ENCODE peak calls at places on chromosome 10, in eight cellular contexts. W is stomach, T is fibroblast of lung, J is PC-3, P is AG04449, M is AG09309, A is choroid plexus epithelial cell, V is HFF-Myc. N is an unnamed sample.

GRCh38 chr10:31962826-31963597 is 34.4 kb upstream of the ARHGAP12 start:
- DNase-seq in W (no peak), T (no peak), J (no peak), P (no peak), M (no peak), A (no peak), V (no peak), N (no peak)

GRCh38 chr10:100004805-100005510 is 4.8 kb downstream of the DNMBP start:
- DNase-seq in W (no peak), T (no peak), J (no peak), P (no peak), M (no peak), A (peak), V (no peak), N (no peak)

GRCh38 chr10:43973801-43974200 is 325.1 kb upstream of the ZNF32 start:
- DNase-seq in W (no peak), T (no peak), J (no peak), P (no peak), M (no peak), A (no peak), V (no peak), N (no peak)

GRCh38 chr10:17227367-17228080 is 517 bp upstream of the VIM start:
- DNase-seq in W (no peak), T (no peak), J (no peak), P (no peak), M (no peak), A (peak), V (no peak), N (no peak)

GRCh38 chr10:31126593-31126992 is 94.9 kb upstream of the ZNF438 start:
- DNase-seq in W (no peak), T (peak), J (no peak), P (no peak), M (no peak), A (no peak), V (no peak), N (no peak)

GRCh38 chr10:129483427-129484010 is 16.5 kb downstream of the MGMT start:
- DNase-seq in W (no peak), T (no peak), J (no peak), P (no peak), M (no peak), A (peak), V (no peak), N (no peak)

GRCh38 chr10:3339531-3339950 is 167.0 kb upstream of the PITRM1 start:
- DNase-seq in W (no peak), T (peak), J (peak), P (no peak), M (peak), A (peak), V (peak), N (peak)

GRCh38 chr10:114026189-114027040 is 17.3 kb upstream of the ADRB1 start:
- DNase-seq in W (no peak), T (peak), J (peak), P (no peak), M (no peak), A (peak), V (no peak), N (peak)

GRCh38 chr10:13971586-13972475 is 358.9 kb downstream of the FRMD4A start:
- DNase-seq in W (no peak), T (peak), J (no peak), P (peak), M (no peak), A (peak), V (no peak), N (peak)

GRCh38 chr10:61628875-61629513 is 33.7 kb upstream of the CABCOCO1 start:
- DNase-seq in W (no peak), T (peak), J (peak), P (peak), M (peak), A (peak), V (peak), N (peak)

GRCh38 chr10:84194424-84195043 is at the start of gene CDHR1:
- DNase-seq in W (no peak), T (peak), J (no peak), P (no peak), M (no peak), A (no peak), V (no peak), N (no peak)

GRCh38 chr10:43898592-43898991 is 249.9 kb upstream of the ZNF32 start:
- DNase-seq in W (no peak), T (no peak), J (no peak), P (no peak), M (no peak), A (no peak), V (no peak), N (no peak)

GRCh38 chr10:50937230-50937907 is 51.9 kb upstream of the A1CF start:
- DNase-seq in W (no peak), T (peak), J (peak), P (no peak), M (no peak), A (peak), V (peak), N (peak)

GRCh38 chr10:133274751-133275682 is 1.7 kb downstream of the ADAM8 start:
- DNase-seq in W (peak), T (peak), J (peak), P (no peak), M (no peak), A (no peak), V (no peak), N (no peak)

GRCh38 chr10:11612004-11613001 is 853 bp upstream of the USP6NL start:
- DNase-seq in W (no peak), T (no peak), J (no peak), P (no peak), M (no peak), A (no peak), V (no peak), N (peak)

GRCh38 chr10:29669149-29669548 is 34.4 kb upstream of the SVIL start:
- DNase-seq in W (no peak), T (peak), J (peak), P (no peak), M (no peak), A (no peak), V (no peak), N (no peak)

GRCh38 chr10:77925795-77926565 is 575 bp downstream of the DLG5 start:
- DNase-seq in W (peak), T (peak), J (peak), P (no peak), M (no peak), A (peak), V (no peak), N (peak)

GRCh38 chr10:118698421-118698820 is 56.3 kb downstream of the CACUL1 start:
- DNase-seq in W (peak), T (peak), J (peak), P (no peak), M (no peak), A (peak), V (peak), N (peak)

GRCh38 chr10:98924526-98924925 is 311.1 kb downstream of the HPSE2 start:
- DNase-seq in W (no peak), T (no peak), J (no peak), P (no peak), M (no peak), A (no peak), V (no peak), N (peak)

GRCh38 chr10:59706851-59707797 is 2.5 kb downstream of the SLC16A9 start:
- DNase-seq in W (no peak), T (no peak), J (no peak), P (no peak), M (no peak), A (no peak), V (no peak), N (no peak)

GRCh38 chr10:59711871-59712491 is 2.3 kb upstream of the SLC16A9 start:
- DNase-seq in W (no peak), T (no peak), J (no peak), P (no peak), M (no peak), A (peak), V (no peak), N (no peak)

GRCh38 chr10:59704644-59705043 is 5.0 kb downstream of the SLC16A9 start:
- DNase-seq in W (no peak), T (no peak), J (no peak), P (no peak), M (no peak), A (peak), V (no peak), N (no peak)

GRCh38 chr10:59709472-59710125 is at the start of gene SLC16A9:
- DNase-seq in W (peak), T (peak), J (peak), P (no peak), M (no peak), A (peak), V (peak), N (peak)

GRCh38 chr10:59708816-59709471 is 706 bp downstream of the SLC16A9 start:
- DNase-seq in W (no peak), T (peak), J (peak), P (no peak), M (no peak), A (peak), V (no peak), N (no peak)
- H3K4me3 ChIP-seq in W (peak), T (peak), J (peak), P (peak), M (peak), A (peak), V (peak), N (peak)

GRCh38 chr10:85515316-85515715 is 851.3 kb downstream of the GRID1 start:
- DNase-seq in W (no peak), T (no peak), J (no peak), P (no peak), M (no peak), A (no peak), V (no peak), N (no peak)

GRCh38 chr10:85513450-85513849 is 853.1 kb downstream of the GRID1 start:
- DNase-seq in W (no peak), T (no peak), J (no peak), P (no peak), M (no peak), A (no peak), V (no peak), N (no peak)

GRCh38 chr10:85508159-85508558 is 858.4 kb downstream of the GRID1 start:
- DNase-seq in W (no peak), T (no peak), J (no peak), P (no peak), M (no peak), A (no peak), V (no peak), N (no peak)

GRCh38 chr10:85510682-85511081 is 855.9 kb downstream of the GRID1 start:
- DNase-seq in W (no peak), T (no peak), J (no peak), P (no peak), M (no peak), A (no peak), V (no peak), N (no peak)
- TF ChIP-seq CTCF in W (no peak), T (no peak), J (no peak), P (no peak), M (no peak), A (no peak), V (no peak), N (no peak)

GRCh38 chr10:49827297-49827696 is 65.2 kb upstream of the OGDHL start:
- DNase-seq in W (no peak), T (no peak), J (no peak), P (no peak), M (no peak), A (no peak), V (no peak), N (peak)

GRCh38 chr10:49834201-49834600 is 72.1 kb upstream of the OGDHL start:
- DNase-seq in W (no peak), T (no peak), J (no peak), P (no peak), M (no peak), A (no peak), V (no peak), N (no peak)

GRCh38 chr10:49833162-49833561 is 71.0 kb upstream of the OGDHL start:
- DNase-seq in W (no peak), T (no peak), J (no peak), P (no peak), M (no peak), A (no peak), V (no peak), N (no peak)

GRCh38 chr10:49837096-49837495 is 75.0 kb upstream of the OGDHL start:
- DNase-seq in W (no peak), T (peak), J (peak), P (no peak), M (no peak), A (peak), V (no peak), N (peak)

DNA sequence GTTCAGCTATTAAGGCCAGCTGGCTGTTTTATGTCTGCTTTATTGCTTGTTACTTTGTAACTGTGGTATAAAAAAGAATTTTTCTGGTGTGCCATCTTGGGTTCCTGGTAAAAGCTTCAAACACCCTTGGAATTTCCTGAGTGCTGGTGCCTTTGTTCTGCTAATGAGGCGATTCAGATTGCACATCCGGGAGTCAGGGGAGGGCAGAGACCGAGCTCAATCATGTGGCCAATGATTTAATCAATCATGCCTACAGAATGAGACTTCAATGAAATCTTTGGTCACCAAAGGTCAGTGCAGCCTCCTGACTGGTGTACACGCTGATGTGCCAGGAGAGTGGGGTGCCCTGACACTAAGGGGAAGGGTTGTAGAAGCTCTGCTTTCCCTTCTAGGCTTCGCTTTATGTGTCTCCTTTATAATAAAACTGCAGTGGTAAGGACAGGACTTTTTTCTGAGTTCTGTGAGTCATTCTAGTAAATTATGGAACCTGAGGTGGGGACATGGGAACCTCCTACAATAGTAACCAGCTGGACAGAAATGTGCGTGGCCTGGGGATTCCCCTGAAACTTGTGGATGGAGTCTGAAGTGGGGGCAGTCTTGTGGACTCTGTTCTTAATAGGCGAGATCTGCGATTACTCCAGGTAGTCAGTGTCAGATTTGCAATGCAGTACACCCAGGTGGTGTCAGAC is 69.4 kb upstream of the OGDHL start:
- DNase-seq in W (no peak), T (peak), J (no peak), P (peak), M (no peak), A (peak), V (no peak), N (peak)
- H3K4me3 ChIP-seq in W (no peak), T (no peak), J (no peak), P (no peak), M (no peak), A (no peak), V (no peak), N (no peak)

DNA sequence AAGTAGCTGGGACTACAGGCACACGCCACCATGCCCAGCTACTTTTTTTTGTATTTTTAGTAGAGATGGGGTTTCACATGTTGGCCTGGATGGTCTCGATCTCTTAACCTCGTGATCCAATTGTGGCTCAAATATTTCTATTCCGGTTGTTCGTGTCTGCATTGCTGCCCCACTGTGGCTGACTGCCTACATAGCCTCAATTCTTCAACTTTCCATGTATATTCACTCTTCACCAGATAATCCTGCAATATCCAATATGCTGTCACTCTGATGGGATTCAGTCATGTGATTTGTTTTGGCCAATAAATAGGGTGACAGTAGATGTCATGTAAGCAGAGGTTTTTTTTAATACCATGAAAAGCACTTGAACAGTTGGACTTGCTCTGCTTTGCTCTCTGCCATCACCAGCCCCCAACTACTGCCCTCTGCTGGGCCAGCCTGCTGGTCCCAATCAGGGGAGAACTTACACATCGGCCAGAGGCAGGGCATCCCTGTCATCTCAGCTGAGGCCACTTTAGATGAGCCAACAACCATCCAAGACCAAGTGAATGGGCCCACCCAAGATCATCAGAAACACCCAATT is 56.7 kb downstream of the NSUN6 start:
- DNase-seq in W (no peak), T (no peak), J (peak), P (no peak), M (no peak), A (peak), V (no peak), N (no peak)
- TF ChIP-seq CTCF in W (no peak), T (no peak), J (peak), P (no peak), M (peak), A (peak), V (peak), N (peak)

DNA sequence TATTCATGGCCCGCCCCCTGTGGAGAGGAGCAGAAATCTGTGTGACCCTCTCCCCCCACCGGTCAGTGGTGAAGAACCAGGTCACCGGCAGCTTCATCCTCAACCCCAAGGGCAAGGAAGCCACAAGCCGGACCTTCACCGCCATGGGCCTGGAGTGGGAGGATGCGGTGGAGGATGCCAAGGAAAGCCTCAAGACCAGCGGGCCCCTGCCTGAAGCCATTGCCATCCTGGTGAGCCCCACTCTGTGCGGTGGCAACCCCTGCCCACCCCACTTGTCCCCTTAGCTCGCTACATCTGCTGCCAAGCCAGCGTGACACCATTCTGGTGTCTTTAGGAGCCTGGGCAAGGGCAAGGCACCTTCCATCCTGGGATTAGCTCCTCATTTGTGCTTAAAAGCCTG is 35.4 kb downstream of the TBATA start:
- DNase-seq in W (no peak), T (no peak), J (no peak), P (no peak), M (no peak), A (no peak), V (no peak), N (no peak)
- H3K4me3 ChIP-seq in W (no peak), T (no peak), J (no peak), P (no peak), M (no peak), A (no peak), V (no peak), N (no peak)

GRCh38 chr10:49700997-49701396 is 21.5 kb downstream of the C10orf53 start:
- DNase-seq in W (no peak), T (no peak), J (peak), P (no peak), M (no peak), A (no peak), V (no peak), N (no peak)
- TF ChIP-seq CTCF in W (no peak), T (no peak), J (peak), P (no peak), M (no peak), A (no peak), V (no peak), N (no peak)

GRCh38 chr10:131905279-131905595 is 4.4 kb downstream of the PPP2R2D start:
- DNase-seq in W (no peak), T (no peak), J (no peak), P (no peak), M (no peak), A (peak), V (no peak), N (peak)
- H3K4me3 ChIP-seq in W (no peak), T (no peak), J (no peak), P (no peak), M (no peak), A (no peak), V (no peak), N (no peak)

GRCh38 chr10:48506147-48506917 is 98.5 kb downstream of the ARHGAP22 start:
- DNase-seq in W (peak), T (peak), J (peak), P (no peak), M (no peak), A (peak), V (no peak), N (peak)
- TF ChIP-seq CTCF in W (no peak), T (no peak), J (peak), P (peak), M (peak), A (peak), V (peak), N (peak)

N was measured in fibroblast of villous mesenchyme.